ENCODE peak calls at places on chromosome 14, in eight cellular contexts. L, Y, C, K, I, G, J and Z are unnamed samples. For H3K4me1, the result is how much of the 10 kb centered on the place peaks cover.

GRCh38 chr14:39267592-39268112 is 33.9 kb downstream of the MIA2 start:
- DNase-seq in J (peak), Y (no peak), L (no peak), C (peak), I (no peak), G (no peak), K (no peak), Z (no peak)

GRCh38 chr14:89902876-89903275 is 51.7 kb downstream of the EFCAB11 start:
- DNase-seq in I (no peak), Y (no peak), C (no peak), G (no peak), K (no peak), L (no peak), J (no peak), Z (no peak)

GRCh38 chr14:101315802-101316296 is 245.4 kb upstream of the DIO3 start:
- DNase-seq in J (no peak), K (no peak), C (peak), Y (no peak), I (no peak), G (no peak), L (no peak), Z (no peak)

GRCh38 chr14:100593751-100594624 is 6.8 kb upstream of the BEGAIN start:
- DNase-seq in Y (no peak), J (no peak), G (no peak), C (no peak), L (peak), K (no peak), I (no peak), Z (no peak)

GRCh38 chr14:93430319-93430801 is 379 bp upstream of the UNC79 start:
- DNase-seq in Y (no peak), J (peak), K (peak), L (no peak), I (no peak), G (peak), C (no peak), Z (no peak)

GRCh38 chr14:24605435-24606190 is 3.9 kb downstream of the GZMH start:
- DNase-seq in L (no peak), C (peak), J (peak), I (peak), Y (peak), K (peak), G (peak), Z (no peak)

GRCh38 chr14:99779751-99780150 is 13.5 kb upstream of the EML1 start:
- DNase-seq in G (no peak), C (peak), L (no peak), I (no peak), Y (no peak), J (no peak), K (no peak), Z (no peak)

GRCh38 chr14:106605548-106606448 is 1079.4 kb downstream of the TMEM121 start:
- DNase-seq in J (no peak), I (peak), K (no peak), Y (peak), L (peak), C (no peak), G (peak), Z (no peak)

GRCh38 chr14:99876406-99876805 is 83.2 kb downstream of the EML1 start:
- DNase-seq in G (no peak), I (no peak), K (no peak), Y (no peak), C (no peak), L (no peak), J (no peak), Z (no peak)

GRCh38 chr14:28772613-28773012 is 6.0 kb downstream of the FOXG1 start:
- DNase-seq in K (peak), G (no peak), J (no peak), C (no peak), I (no peak), L (no peak), Y (no peak), Z (no peak)

GRCh38 chr14:99274346-99275221 is 2.6 kb upstream of the BCL11B start:
- DNase-seq in C (peak), K (peak), G (peak), I (peak), Y (peak), J (peak), L (peak), Z (peak)

GRCh38 chr14:31106768-31107167 is 80.6 kb upstream of the STRN3 start:
- DNase-seq in G (no peak), K (no peak), J (no peak), I (no peak), C (no peak), Y (no peak), L (no peak), Z (no peak)

GRCh38 chr14:23695220-23695999 is 59.2 kb downstream of the DHRS2 start:
- DNase-seq in Y (no peak), J (peak), I (no peak), K (peak), L (peak), G (peak), C (no peak), Z (peak)

GRCh38 chr14:105015905-105016304 is 5.0 kb downstream of the CDCA4 start:
- DNase-seq in L (no peak), J (no peak), C (no peak), Y (no peak), I (no peak), K (no peak), G (no peak), Z (no peak)
- H3K4me1 ChIP-seq in L (under half), J (under half), C (half or more), Y (half or more), I (under half), K (under half), G (under half), Z (under half)

DNA sequence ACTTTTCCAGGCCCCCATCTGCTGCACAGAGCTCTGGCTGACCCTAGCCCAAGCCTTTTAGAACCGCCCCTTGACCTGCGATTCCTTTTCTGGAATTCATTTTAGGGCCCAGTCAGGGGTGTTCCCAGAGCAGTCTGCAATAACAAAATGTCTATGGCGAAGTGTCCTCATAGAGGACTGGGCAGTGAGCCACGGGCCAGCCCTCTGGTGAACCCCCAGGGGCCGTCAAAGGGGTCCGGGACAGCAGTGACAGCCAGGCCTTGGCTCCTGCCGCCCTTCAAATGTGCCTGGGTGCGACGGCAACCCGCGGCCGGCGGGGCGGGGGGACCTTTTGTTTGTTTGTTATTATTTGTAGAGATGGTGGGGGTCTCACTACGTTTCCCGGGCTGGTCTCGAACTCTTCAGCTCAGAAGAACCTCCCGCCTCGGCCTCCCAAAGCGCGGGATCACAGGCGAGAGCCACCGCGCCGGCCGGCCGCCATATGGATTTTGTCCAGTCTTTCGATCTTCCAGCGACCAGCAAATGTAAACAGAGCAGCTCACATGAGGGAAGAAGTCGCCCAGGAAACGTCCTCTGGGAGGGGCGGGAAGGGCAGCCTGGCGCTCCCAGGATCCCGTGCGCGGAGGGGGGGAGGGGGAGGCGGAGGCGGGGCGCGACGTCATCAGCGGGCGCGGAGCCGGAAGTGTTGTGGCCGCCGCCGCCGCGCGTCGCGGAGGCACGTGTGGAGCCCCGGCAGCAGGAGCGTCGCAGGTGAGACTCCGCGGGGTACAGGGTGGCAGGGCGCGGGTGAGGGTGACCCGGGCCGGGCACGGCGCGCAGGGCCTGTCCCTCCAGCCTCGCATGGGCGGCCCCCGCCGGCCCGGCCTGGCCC is at the start of gene TRMT61A:
- DNase-seq in J (peak), L (peak), Y (peak), I (peak), G (peak), K (peak), C (peak), Z (peak)
- H3K4me1 ChIP-seq in J (under half), L (half or more), Y (under half), I (under half), G (half or more), K (under half), C (under half), Z (half or more)

GRCh38 chr14:42556551-42556950 is 949.9 kb downstream of the LRFN5 start:
- DNase-seq in G (no peak), J (no peak), I (no peak), Y (no peak), K (no peak), C (no peak), L (no peak), Z (no peak)
- H3K4me1 ChIP-seq in G (under half), J (under half), I (under half), Y (under half), K (under half), C (under half), L (under half), Z (under half)

DNA sequence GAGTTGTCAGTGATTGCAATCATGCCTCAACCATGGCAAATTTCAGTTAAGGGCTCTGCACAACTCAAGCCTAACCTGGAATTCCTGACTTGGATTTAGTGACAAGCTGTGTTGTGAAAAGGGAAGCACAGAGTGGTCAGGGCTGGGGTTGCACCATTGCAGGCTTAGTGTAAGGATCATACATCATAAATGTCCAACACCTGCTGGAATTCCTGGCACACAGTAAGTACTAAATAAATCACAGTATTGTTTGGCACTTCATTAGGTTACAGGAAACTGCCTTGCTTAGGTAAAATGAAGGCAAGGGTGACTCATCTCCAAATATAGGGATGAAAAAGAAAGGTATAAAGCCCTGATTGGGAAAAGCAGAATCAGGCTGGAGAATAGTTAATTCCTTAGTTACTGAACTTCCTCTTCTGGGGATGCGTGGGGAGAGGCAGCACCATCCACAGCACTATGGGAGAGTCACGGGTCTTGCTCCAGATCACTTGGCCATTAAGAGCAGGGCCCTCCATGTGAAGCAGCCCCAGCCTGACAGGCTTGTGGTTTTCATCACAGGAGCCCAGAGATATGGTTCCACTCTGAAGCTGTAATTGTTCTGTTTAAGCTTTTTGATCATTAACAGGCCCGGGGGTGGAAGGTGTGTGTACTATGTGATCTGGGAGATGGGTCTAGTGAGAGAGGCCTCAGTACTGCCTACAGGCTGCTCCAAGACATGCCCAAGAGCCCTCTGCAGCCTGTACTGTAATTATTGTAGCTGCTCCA is 39.7 kb downstream of the SLC8A3 start:
- DNase-seq in L (no peak), C (no peak), K (no peak), G (no peak), I (no peak), J (no peak), Y (no peak), Z (no peak)
- H3K4me1 ChIP-seq in L (under half), C (under half), K (under half), G (under half), I (under half), J (under half), Y (under half), Z (under half)

GRCh38 chr14:95310635-95311380 is 8.9 kb downstream of the CLMN start:
- DNase-seq in J (no peak), I (no peak), C (no peak), G (no peak), Y (no peak), L (no peak), K (no peak), Z (no peak)
- H3K4me1 ChIP-seq in J (under half), I (under half), C (under half), G (under half), Y (under half), L (half or more), K (under half), Z (under half)

GRCh38 chr14:54787263-54787662 is 115.4 kb downstream of the GCH1 start:
- DNase-seq in G (no peak), K (no peak), C (no peak), I (no peak), Y (no peak), J (no peak), L (no peak), Z (no peak)

GRCh38 chr14:54786816-54787215 is 115.8 kb downstream of the GCH1 start:
- DNase-seq in J (no peak), C (no peak), I (no peak), K (no peak), G (no peak), Y (no peak), L (peak), Z (no peak)

GRCh38 chr14:54785778-54786160 is 116.9 kb downstream of the GCH1 start:
- DNase-seq in L (no peak), C (no peak), Y (no peak), I (no peak), K (no peak), G (no peak), J (no peak), Z (no peak)

GRCh38 chr14:54785111-54785777 is 117.4 kb downstream of the GCH1 start:
- DNase-seq in C (no peak), K (no peak), L (peak), I (no peak), J (no peak), G (no peak), Y (no peak), Z (peak)

DNA sequence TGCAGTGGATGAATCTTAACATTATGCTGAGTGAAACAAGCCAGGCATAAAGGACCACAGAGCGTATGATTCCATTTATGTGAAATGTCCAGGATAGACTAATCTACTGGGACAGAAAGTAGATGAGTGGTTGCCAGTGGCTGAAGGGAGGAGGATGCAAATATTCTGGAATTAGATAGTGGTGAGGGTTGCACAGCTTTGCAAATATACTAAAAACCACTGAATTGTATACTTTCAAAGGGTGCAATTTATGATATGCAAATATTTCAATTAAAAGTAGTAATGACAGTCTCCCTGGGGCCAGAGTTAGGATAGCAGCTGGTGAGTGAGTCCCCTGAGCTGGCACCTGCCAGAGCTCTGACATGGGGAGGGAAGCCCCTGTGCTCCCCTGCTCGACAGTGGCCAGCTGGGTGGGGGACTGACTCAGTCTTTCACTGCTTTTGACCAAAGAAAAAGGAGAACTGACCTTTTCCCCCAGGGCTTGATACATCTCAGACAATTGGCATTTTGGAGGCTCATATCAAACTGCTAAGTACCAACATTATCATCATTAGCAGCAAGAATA is 116.4 kb downstream of the GCH1 start:
- DNase-seq in K (no peak), J (no peak), L (no peak), Y (no peak), G (no peak), C (no peak), I (no peak), Z (peak)
- H3K4me1 ChIP-seq in K (under half), J (under half), L (half or more), Y (under half), G (under half), C (under half), I (under half), Z (under half)

DNA sequence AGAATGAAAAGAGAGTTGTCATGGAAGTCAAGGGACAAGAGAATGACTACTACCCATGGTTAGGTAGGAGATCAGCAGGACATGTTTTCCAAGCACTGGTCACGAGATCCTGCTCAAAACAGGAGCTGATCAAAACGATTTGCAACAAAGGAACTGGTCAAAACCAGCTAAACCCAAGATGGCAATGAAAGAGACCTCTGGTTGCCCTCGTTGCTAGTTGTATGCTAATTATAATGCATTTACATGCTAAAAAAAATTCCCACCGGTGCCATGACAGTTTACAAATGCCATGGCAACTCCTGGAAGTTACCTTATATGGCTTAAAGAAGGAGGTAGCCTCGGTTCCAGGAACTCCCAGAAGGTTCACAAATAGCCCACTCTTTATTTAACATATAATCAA is 95.0 kb upstream of the OTX2 start:
- DNase-seq in G (no peak), I (no peak), C (no peak), L (no peak), J (peak), Y (no peak), K (no peak), Z (no peak)
- H3K4me1 ChIP-seq in G (under half), I (under half), C (under half), L (under half), J (under half), Y (under half), K (under half), Z (under half)

GRCh38 chr14:61524936-61525292 is 170.4 kb upstream of the HIF1A start:
- DNase-seq in I (no peak), G (no peak), Y (no peak), J (no peak), L (no peak), K (no peak), C (no peak), Z (no peak)

GRCh38 chr14:61528591-61529021 is 166.7 kb upstream of the HIF1A start:
- DNase-seq in Y (no peak), C (peak), G (no peak), I (no peak), L (no peak), J (no peak), K (no peak), Z (no peak)

GRCh38 chr14:61525293-61526011 is 169.9 kb upstream of the HIF1A start:
- DNase-seq in G (peak), K (no peak), I (no peak), C (peak), Y (no peak), L (peak), J (no peak), Z (peak)

GRCh38 chr14:61527325-61528100 is 167.8 kb upstream of the HIF1A start:
- DNase-seq in L (no peak), C (peak), G (peak), J (no peak), K (no peak), I (no peak), Y (no peak), Z (no peak)

GRCh38 chr14:61526405-61527312 is 168.7 kb upstream of the HIF1A start:
- DNase-seq in L (peak), Y (no peak), C (peak), J (no peak), I (no peak), K (no peak), G (no peak), Z (no peak)
- H3K4me1 ChIP-seq in L (half or more), Y (half or more), C (half or more), J (under half), I (under half), K (under half), G (under half), Z (under half)

GRCh38 chr14:77033622-77034521 is 5.4 kb upstream of the IRF2BPL start:
- DNase-seq in C (peak), G (peak), Y (peak), I (peak), J (peak), L (peak), K (peak), Z (peak)
- H3K4me1 ChIP-seq in C (half or more), G (half or more), Y (half or more), I (half or more), J (half or more), L (half or more), K (under half), Z (half or more)

GRCh38 chr14:22556990-22557623 is 31.9 kb downstream of the DAD1 start:
- DNase-seq in Y (peak), G (peak), I (peak), C (peak), K (peak), L (peak), J (peak), Z (peak)
- H3K4me1 ChIP-seq in Y (half or more), G (under half), I (half or more), C (under half), K (under half), L (under half), J (under half), Z (under half)